ENCODE peak calls at places on chromosomes 13 and 19, in six cellular contexts. X is IMR-90, K is H9, T is mesenchymal stem cell, N is trophoblast cell, J is H1. Y is an unnamed sample.
A peak's percentile ranks its signal among the peaks of the same experiment; 100 is the strongest.

GRCh38 chr19:49224856-49225255 is 67.3 kb downstream of the TRPM4 start:
- DNase-seq in X (peak; percentile 57), T (peak; percentile 61), N (peak; percentile 47), K (peak; percentile 87), J (peak; percentile 78), Y (peak; percentile 48)

GRCh38 chr19:47107201-47107952 is 6.2 kb downstream of the ZC3H4 start:
- DNase-seq in T (no peak), N (no peak), J (no peak), K (no peak), X (peak; percentile 45), Y (no peak)

GRCh38 chr13:51818771-51819511 is 15.0 kb upstream of the DHRS12 start:
- DNase-seq in N (peak; percentile 13), X (peak; percentile 53), J (no peak), T (peak; percentile 12), K (no peak), Y (no peak)

GRCh38 chr13:21402586-21403307 is 56.4 kb downstream of the ZDHHC20 start:
- DNase-seq in T (peak; percentile 51), X (peak; percentile 71), J (no peak), K (no peak), N (no peak), Y (no peak)

GRCh38 chr13:33016414-33017409 is at the start of gene KL:
- DNase-seq in N (peak; percentile 48), T (peak; percentile 30), X (no peak), J (peak; percentile 72), K (peak; percentile 54), Y (no peak)

GRCh38 chr13:74891610-74892009 is 590.4 kb downstream of the TBC1D4 start:
- DNase-seq in N (no peak), X (peak; percentile 29), K (no peak), T (peak; percentile 71), J (no peak), Y (no peak)

GRCh38 chr19:53424968-53425597 is 6.7 kb upstream of the ZNF761 start:
- DNase-seq in N (peak; percentile 86), J (peak; percentile 84), K (peak; percentile 87), X (peak; percentile 65), T (peak; percentile 50), Y (peak; percentile 67)

GRCh38 chr13:23433171-23434153 is at the start of gene SACS:
- DNase-seq in J (peak; percentile 83), N (no peak), X (peak; percentile 52), K (peak; percentile 86), T (peak; percentile 49), Y (peak; percentile 84)

GRCh38 chr13:48393030-48393697 is 19.7 kb downstream of the LPAR6 start:
- DNase-seq in N (no peak), T (peak; percentile 53), K (no peak), J (no peak), X (no peak), Y (no peak)

GRCh38 chr19:33499671-33500506 is 21.7 kb downstream of the PEPD start:
- DNase-seq in J (no peak), N (no peak), X (no peak), K (no peak), T (no peak), Y (no peak)

GRCh38 chr13:21616880-21617279 is 12.9 kb upstream of the MICU2 start:
- DNase-seq in T (no peak), K (no peak), N (no peak), J (no peak), X (no peak), Y (no peak)

GRCh38 chr13:44136693-44137268 is 236.8 kb upstream of the SERP2 start:
- DNase-seq in K (no peak), N (no peak), T (no peak), X (no peak), J (no peak), Y (no peak)

GRCh38 chr13:39900106-39900750 is 244.8 kb downstream of the COG6 start:
- DNase-seq in X (peak; percentile 49), T (no peak), N (no peak), K (no peak), J (no peak), Y (no peak)

GRCh38 chr19:4552546-4552819 is 7.0 kb downstream of the SEMA6B start:
- DNase-seq in T (no peak), N (no peak), J (no peak), X (no peak), K (no peak), Y (no peak)

GRCh38 chr19:40229926-40230417 is 3.5 kb upstream of the CCNP start:
- DNase-seq in N (peak; percentile 65), X (no peak), K (no peak), J (no peak), T (no peak), Y (no peak)

GRCh38 chr13:77523386-77523785 is 12.1 kb upstream of the SCEL start:
- DNase-seq in X (no peak), K (no peak), J (no peak), N (no peak), T (no peak), Y (no peak)

GRCh38 chr19:49430172-49430677 is 5.0 kb downstream of the GFY start:
- DNase-seq in T (no peak), N (no peak), K (no peak), J (no peak), X (no peak), Y (no peak)

GRCh38 chr13:61761690-61762089 is 346.0 kb upstream of the PCDH20 start:
- DNase-seq in J (no peak), K (no peak), X (no peak), T (no peak), N (no peak), Y (no peak)

DNA sequence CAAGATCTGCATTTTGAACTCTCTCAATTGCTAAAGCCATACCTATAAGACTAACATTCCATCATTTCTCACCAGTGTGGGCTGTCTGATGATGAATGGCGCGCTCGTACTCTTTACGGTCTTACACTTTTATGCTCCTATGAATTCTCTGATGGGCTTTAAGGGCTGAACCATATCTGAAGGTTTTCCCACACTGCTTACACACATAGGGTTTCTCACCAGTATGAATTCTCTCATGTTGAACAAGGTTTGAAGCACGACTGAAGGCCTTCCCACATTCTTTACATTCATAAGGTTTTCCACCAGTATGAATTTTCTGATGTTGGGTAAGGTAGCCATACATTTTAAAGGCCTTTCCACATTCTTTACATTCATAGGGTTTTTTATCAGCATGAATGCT is 18.8 kb upstream of the ZNF607 start:
- DNase-seq in X (no peak), J (no peak), T (no peak), N (no peak), K (no peak), Y (no peak)
- H4K91ac ChIP-seq in X (no peak overlapping the region), J (no peak overlapping the region), T (no peak overlapping the region), N (no peak overlapping the region), K (no peak overlapping the region), Y (no peak overlapping the region)

GRCh38 chr13:72973234-72973633 is 85.6 kb upstream of the KLF5 start:
- DNase-seq in J (no peak), N (no peak), K (no peak), X (no peak), T (no peak), Y (no peak)

GRCh38 chr13:72970956-72971355 is 87.8 kb upstream of the KLF5 start:
- DNase-seq in X (peak; percentile 57), N (peak; percentile 60), K (no peak), J (no peak), T (no peak), Y (no peak)

DNA sequence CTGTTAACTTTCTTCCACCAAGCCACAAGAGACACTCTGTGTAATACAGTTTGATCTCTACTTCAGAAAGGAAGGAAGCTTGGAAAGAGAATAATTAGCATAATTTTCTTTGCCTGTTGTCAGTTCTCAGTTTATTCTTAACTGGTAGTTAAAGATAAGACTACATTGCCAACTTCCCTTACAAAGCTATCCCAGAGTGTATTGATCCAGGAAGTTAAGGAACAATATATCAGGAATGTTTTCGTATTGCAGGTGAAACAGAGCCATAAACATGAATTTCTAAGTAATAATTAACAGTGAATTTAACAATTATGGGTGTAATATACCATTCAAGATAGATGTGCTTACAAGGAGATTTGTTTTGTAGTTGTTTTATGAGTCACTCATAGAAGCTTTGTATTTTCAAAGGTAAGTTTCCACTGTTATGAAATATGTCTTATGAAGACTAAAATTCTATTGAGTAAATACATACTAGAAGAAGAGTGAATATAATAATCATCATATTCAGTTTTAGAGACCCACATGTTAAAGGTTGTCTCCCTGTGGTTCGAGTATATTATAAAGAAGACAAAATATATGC is 88.4 kb upstream of the KLF5 start:
- DNase-seq in X (no peak), J (no peak), N (peak; percentile 26), K (no peak), T (no peak), Y (no peak)
- H4K91ac ChIP-seq in X (no peak overlapping the region), J (no peak overlapping the region), N (no peak overlapping the region), K (no peak overlapping the region), T (no peak overlapping the region), Y (no peak overlapping the region)

GRCh38 chr13:24717217-24717616 is 37.0 kb downstream of the ATP12A start:
- DNase-seq in X (no peak), N (peak; percentile 7), J (no peak), T (no peak), K (no peak), Y (no peak)

GRCh38 chr13:24716446-24716845 is 36.2 kb downstream of the ATP12A start:
- DNase-seq in J (no peak), X (no peak), K (no peak), N (no peak), T (no peak), Y (no peak)

GRCh38 chr13:24718192-24718965 is 38.2 kb downstream of the ATP12A start:
- DNase-seq in T (no peak), X (no peak), N (no peak), K (no peak), J (no peak), Y (no peak)

GRCh38 chr13:24716011-24716410 is 35.8 kb downstream of the ATP12A start:
- DNase-seq in X (no peak), N (peak; percentile 48), J (no peak), K (peak; percentile 50), T (no peak), Y (no peak)

DNA sequence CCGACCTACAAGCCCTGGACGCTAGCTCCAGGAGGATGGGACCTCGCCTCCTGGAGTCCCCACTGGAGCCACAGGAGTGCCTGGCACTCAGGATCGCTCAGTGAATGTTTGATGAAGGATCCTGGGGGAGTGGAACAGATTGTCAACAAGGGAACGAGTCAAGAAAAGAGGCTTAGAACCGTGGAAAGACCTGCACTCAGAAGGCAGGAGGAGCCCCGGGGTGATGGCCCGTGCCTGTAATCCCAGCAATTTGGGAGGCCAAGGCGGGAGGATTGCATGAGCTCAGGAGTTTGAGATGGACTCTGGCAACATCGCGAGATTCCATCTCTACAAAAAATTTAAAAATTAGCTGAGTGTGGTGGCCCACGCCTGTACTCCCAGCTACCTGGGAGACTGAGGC is 38.9 kb downstream of the ATP12A start:
- DNase-seq in J (no peak), T (no peak), N (no peak), K (no peak), X (no peak), Y (no peak)
- H4K91ac ChIP-seq in J (no peak overlapping the region), T (no peak overlapping the region), N (no peak overlapping the region), K (no peak overlapping the region), X (no peak overlapping the region), Y (no peak overlapping the region)

DNA sequence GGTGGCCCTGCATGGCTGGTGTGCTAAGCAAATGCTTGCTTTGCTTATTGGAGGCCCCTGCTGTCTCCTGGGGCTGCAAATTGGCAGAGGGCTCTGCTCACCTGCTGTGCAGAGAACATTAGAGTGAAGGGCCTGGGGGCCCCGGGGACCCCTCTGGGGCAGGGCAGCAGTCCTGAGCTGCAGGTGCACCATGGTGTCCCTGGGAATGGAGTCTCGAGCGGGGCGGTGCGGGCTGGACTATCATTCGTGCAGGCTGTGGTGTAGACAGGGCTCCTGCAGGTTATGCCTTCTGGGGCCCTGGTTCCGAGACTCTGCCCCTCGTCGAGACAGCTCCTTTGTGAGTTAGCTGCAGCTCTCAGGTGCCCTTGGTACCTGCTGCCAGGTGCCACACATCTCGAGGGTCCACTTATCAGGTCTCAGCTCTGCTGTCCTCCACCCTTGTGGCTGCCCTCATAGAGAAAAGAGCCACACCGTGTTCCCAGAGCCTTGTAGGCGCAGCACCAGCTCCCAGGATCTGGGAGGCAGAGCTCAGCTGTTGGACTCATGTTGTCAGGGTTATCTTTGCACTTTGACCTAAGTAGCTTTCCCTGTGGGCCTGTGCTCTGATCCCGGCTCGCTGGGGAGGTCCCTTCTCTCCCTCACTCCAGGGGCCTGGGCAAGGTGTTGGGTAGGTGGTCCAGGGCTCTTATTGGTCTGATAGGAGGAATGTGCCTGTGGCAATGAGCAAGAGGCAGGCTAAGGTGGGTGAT is 58.0 kb upstream of the ZNF536 start:
- DNase-seq in K (no peak), J (no peak), T (no peak), N (no peak), X (no peak), Y (no peak)
- H4K91ac ChIP-seq in K (no peak overlapping the region), J (no peak overlapping the region), T (no peak overlapping the region), N (no peak overlapping the region), X (no peak overlapping the region), Y (no peak overlapping the region)

Y was measured in neuronal stem cell.